ENCODE peak calls at places on chromosomes 16 and 17, in four cellular contexts. V is NCI-H2081, P is Calu3, N is ureter. W is an unnamed sample.

GRCh38 chr17:73293480-73293911 is 18.3 kb downstream of the CDC42EP4 start:
- DNase-seq in V (no peak), N (peak), P (peak), W (peak)

GRCh38 chr16:65547799-65548446 is 426.1 kb upstream of the CDH11 start:
- DNase-seq in P (no peak), N (no peak), V (no peak), W (no peak)

GRCh38 chr17:33385713-33386112 is 92.6 kb upstream of the ASIC2 start:
- DNase-seq in P (no peak), N (no peak), V (no peak), W (peak)

GRCh38 chr17:63694229-63694973 is 5.5 kb downstream of the LIMD2 start:
- DNase-seq in N (no peak), P (no peak), V (no peak), W (no peak)

GRCh38 chr17:49739662-49740271 is 24.2 kb downstream of the FAM117A start:
- DNase-seq in N (peak), P (no peak), V (peak), W (no peak)

GRCh38 chr16:67029249-67030096 is 524 bp downstream of the CBFB start:
- DNase-seq in P (peak), V (no peak), N (peak), W (peak)

GRCh38 chr16:55876854-55877253 is 1.7 kb upstream of the CES5A start:
- DNase-seq in N (no peak), V (no peak), P (no peak), W (no peak)

GRCh38 chr17:67663445-67663844 is 54.3 kb upstream of the NOL11 start:
- DNase-seq in P (no peak), N (no peak), V (no peak), W (no peak)

GRCh38 chr16:50282010-50282538 is 15.7 kb downstream of the ADCY7 start:
- DNase-seq in P (no peak), V (no peak), N (peak), W (no peak)